ENCODE peak calls at places on chromosomes 3 and 15, in four cellular contexts. A is GM23248, E is heart left ventricle, B is brain microvascular endothelial cell. N is an unnamed sample.

GRCh38 chr3:66884659-66885058 is 113.4 kb upstream of the KBTBD8 start:
- DNase-seq in A (no peak), E (no peak), B (no peak), N (no peak)

GRCh38 chr3:102441832-102442231 is 7.0 kb downstream of the ZPLD1 start:
- DNase-seq in A (no peak), E (no peak), B (no peak), N (no peak)

GRCh38 chr3:126117786-126118185 is 33.9 kb upstream of the SLC41A3 start:
- DNase-seq in A (no peak), E (no peak), B (no peak), N (no peak)

GRCh38 chr15:85470549-85471271 is 90.3 kb downstream of the AKAP13 start:
- DNase-seq in A (no peak), E (no peak), B (no peak), N (no peak)

GRCh38 chr3:16595778-16596177 is 9.4 kb downstream of the DAZL start:
- DNase-seq in A (peak), E (no peak), B (no peak), N (no peak)

GRCh38 chr3:72655151-72655551 is 193.1 kb downstream of the SHQ1 start:
- DNase-seq in A (peak), E (no peak), B (no peak), N (no peak)

GRCh38 chr3:49924683-49925082 is 4.9 kb downstream of the MON1A start:
- DNase-seq in A (peak), E (no peak), B (peak), N (no peak)

GRCh38 chr15:58240191-58240932 is 102.2 kb downstream of the AQP9 start:
- DNase-seq in A (no peak), E (no peak), B (no peak), N (no peak)

GRCh38 chr3:186923241-186923640 is 7.1 kb upstream of the ST6GAL1 start:
- DNase-seq in A (no peak), E (no peak), B (no peak), N (no peak)

GRCh38 chr3:58346368-58346767 is 13.7 kb downstream of the PXK start:
- DNase-seq in A (no peak), E (no peak), B (no peak), N (no peak)
- H3K4me3 ChIP-seq in A (no peak), E (no peak), B (no peak), N (no peak)

GRCh38 chr3:42159147-42159546 is 68.0 kb downstream of the TRAK1 start:
- DNase-seq in A (no peak), E (no peak), B (no peak), N (no peak)

GRCh38 chr3:42159706-42160472 is 68.7 kb downstream of the TRAK1 start:
- DNase-seq in A (peak), E (peak), B (no peak), N (no peak)

GRCh38 chr3:42163622-42164244 is 72.6 kb downstream of the TRAK1 start:
- DNase-seq in A (no peak), E (no peak), B (no peak), N (no peak)

GRCh38 chr3:42162462-42162861 is 71.3 kb downstream of the TRAK1 start:
- DNase-seq in A (no peak), E (no peak), B (no peak), N (no peak)

GRCh38 chr3:42161050-42161935 is 70.1 kb downstream of the TRAK1 start:
- DNase-seq in A (peak), E (no peak), B (peak), N (no peak)
- H3K4me3 ChIP-seq in A (no peak), E (no peak), B (no peak), N (no peak)

GRCh38 chr3:137769321-137770065 is 5.4 kb downstream of the SOX14 start:
- DNase-seq in A (no peak), E (no peak), B (no peak), N (no peak)

GRCh38 chr3:137770821-137771399 is 6.8 kb downstream of the SOX14 start:
- DNase-seq in A (peak), E (no peak), B (no peak), N (no peak)

GRCh38 chr3:137770066-137770805 is 6.1 kb downstream of the SOX14 start:
- DNase-seq in A (no peak), E (no peak), B (no peak), N (no peak)

GRCh38 chr3:137772231-137772617 is 8.1 kb downstream of the SOX14 start:
- DNase-seq in A (no peak), E (no peak), B (no peak), N (no peak)

DNA sequence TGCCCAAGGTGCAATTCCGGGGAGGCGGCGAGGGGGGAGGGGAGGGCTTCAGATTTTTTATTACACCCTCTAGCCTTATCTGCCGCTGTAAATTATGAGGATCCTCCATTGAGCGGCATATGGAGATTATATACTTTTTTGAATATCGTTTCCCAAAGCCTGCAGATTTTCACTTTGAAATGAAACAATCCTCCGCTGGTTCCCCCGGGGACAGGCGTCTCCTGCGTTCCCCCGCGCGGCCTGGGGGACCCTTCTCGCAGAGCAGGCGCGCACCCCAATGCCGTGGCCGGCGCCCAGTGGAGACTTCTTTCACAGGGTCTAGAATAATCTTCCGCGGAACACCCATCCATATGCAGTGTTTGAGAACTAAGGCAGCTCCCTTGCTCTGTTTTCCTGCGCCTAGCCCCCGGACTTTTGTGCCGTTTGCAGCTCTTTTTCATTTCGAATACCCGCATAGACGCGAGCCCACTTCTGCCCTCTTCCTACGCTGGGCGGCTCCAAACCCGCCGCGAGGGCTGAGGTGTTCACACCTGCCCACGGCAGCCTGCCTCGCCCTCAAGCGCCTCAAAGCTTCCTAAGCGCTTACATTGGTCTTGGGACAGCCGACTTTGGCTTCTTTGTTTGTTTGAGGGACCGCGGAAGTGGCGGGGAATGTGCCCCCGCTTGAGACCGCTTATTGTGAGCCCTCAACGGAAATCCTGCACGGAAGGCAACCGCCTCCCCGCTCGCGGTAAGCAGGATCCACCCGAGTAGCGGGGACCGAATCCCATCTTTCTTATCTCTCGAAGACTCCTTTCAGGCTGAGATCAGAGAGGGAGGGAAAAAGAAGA is 7.5 kb downstream of the SOX14 start:
- DNase-seq in A (no peak), E (no peak), B (no peak), N (no peak)
- H3K4me3 ChIP-seq in A (peak), E (peak), B (no peak), N (no peak)

GRCh38 chr3:194128202-194128907 is 7.6 kb upstream of the HES1 start:
- DNase-seq in A (no peak), E (no peak), B (peak), N (no peak)

GRCh38 chr3:194124221-194124620 is 11.7 kb upstream of the HES1 start:
- DNase-seq in A (no peak), E (no peak), B (no peak), N (no peak)

GRCh38 chr3:194129581-194130133 is 6.3 kb upstream of the HES1 start:
- DNase-seq in A (peak), E (no peak), B (peak), N (no peak)

GRCh38 chr3:194125474-194125873 is 10.5 kb upstream of the HES1 start:
- DNase-seq in A (no peak), E (no peak), B (no peak), N (no peak)

DNA sequence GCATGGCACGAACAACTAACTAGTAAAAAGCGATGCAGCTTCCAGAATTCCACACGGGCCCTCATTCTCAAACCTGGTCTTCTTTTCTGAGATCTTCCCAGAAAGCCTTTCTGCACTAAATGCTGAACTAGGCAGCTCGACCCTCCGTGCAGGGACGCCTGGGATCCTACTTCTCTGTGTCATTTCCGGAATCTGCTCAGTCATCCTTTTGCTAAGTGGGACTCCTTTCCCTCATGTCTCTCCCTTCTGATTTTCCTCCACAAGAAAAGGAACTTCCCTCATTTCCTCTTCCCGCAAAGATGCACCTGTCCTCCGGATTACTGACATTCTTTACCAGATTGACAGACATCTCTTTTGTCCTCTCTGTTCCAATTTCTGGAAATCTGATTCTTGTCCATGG is 9.2 kb upstream of the HES1 start:
- DNase-seq in A (no peak), E (no peak), B (no peak), N (no peak)
- H3K4me3 ChIP-seq in A (no peak), E (no peak), B (no peak), N (no peak)

GRCh38 chr15:99406120-99406519 is 154.8 kb downstream of the LRRC28 start:
- DNase-seq in A (no peak), E (no peak), B (no peak), N (no peak)

GRCh38 chr15:99409097-99409473 is 156.7 kb upstream of the MEF2A start:
- DNase-seq in A (peak), E (peak), B (peak), N (no peak)

GRCh38 chr15:99408236-99409096 is 157.2 kb downstream of the LRRC28 start:
- DNase-seq in A (peak), E (peak), B (peak), N (no peak)

GRCh38 chr15:99407716-99408115 is 156.4 kb downstream of the LRRC28 start:
- DNase-seq in A (peak), E (no peak), B (no peak), N (no peak)

DNA sequence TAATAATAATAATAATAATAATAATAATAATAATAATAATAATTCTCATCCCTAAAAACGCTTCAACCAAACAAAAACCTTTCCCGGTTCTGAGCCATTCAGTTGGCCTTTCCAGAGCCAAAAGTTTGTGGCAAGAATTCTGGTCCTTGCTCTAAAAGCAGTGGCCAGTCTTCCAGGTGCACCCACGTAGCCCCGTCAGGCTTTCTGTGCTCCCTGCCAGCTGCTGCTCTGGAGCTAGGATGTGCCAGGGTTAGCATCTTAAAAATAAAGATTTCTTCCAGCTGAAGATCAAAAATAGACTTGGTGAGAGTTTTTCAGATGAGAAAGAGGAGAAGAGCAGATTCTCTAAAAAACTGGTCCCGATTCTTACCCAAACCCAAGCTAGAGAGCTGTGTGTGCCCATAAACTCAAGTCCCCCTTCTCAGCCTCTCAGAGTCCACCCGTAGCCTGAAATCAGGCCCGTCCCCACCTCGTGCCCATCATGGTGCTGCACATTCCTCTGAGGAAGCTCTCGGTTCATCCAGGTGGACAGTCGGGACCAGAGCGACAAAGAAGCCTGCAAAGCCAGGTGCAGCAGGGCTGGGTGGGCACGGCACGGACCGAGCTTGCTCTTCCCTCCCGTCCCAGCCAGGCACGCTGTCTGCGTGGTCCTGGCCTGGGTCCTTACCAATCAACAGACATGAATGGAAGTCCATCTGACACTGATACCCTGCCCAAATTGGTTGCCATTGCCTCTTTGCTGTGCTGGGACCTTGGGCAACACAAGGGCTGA is 155.6 kb downstream of the LRRC28 start:
- DNase-seq in A (no peak), E (no peak), B (no peak), N (no peak)
- H3K4me3 ChIP-seq in A (no peak), E (no peak), B (no peak), N (no peak)

GRCh38 chr3:17655743-17656142 is 86.7 kb downstream of the TBC1D5 start:
- DNase-seq in A (no peak), E (no peak), B (no peak), N (peak)
- H3K4me3 ChIP-seq in A (no peak), E (no peak), B (no peak), N (no peak)

GRCh38 chr3:138270245-138270644 is 59.4 kb downstream of the NME9 start:
- DNase-seq in A (no peak), E (no peak), B (no peak), N (no peak)

GRCh38 chr3:138265745-138266144 is 63.9 kb downstream of the NME9 start:
- DNase-seq in A (no peak), E (no peak), B (no peak), N (no peak)

GRCh38 chr3:138267083-138267482 is 62.6 kb downstream of the NME9 start:
- DNase-seq in A (no peak), E (no peak), B (no peak), N (no peak)

DNA sequence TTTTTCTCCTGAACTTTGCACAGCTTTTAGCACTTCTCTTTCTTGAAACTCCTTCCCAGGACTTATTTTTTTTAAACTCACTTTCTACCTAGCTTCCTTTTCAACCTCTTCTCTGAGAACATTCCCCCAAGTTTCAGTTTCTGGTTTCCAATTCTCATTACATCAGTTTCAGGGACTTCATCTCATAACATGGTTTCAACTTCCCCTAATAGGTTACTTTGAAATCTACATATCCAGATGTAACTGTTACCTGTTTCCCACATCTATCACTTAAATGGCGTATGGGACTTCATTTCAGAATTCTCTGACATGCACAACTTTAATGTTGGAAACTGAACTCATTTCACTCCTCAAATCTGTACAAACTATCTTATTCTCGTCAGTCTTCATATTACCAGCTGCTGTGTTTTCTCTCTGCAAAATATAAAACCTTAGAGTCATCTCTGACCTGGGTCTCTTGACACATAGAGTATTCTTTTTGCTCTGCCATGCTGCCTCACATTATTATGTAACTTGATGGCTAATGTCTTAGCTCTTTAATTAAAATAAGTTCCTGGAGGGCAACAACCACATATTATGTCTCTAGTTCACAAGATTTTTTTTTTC is 58.4 kb downstream of the NME9 start:
- DNase-seq in A (no peak), E (no peak), B (no peak), N (no peak)
- H3K4me3 ChIP-seq in A (no peak), E (no peak), B (no peak), N (no peak)

GRCh38 chr3:42066516-42067181 is 24.5 kb upstream of the TRAK1 start:
- DNase-seq in A (peak), E (peak), B (peak), N (no peak)

GRCh38 chr3:42068303-42069088 is 22.7 kb upstream of the TRAK1 start:
- DNase-seq in A (peak), E (no peak), B (no peak), N (no peak)

GRCh38 chr3:42063886-42064285 is 27.3 kb upstream of the TRAK1 start:
- DNase-seq in A (peak), E (no peak), B (peak), N (no peak)

GRCh38 chr3:42070089-42070885 is 20.9 kb upstream of the TRAK1 start:
- DNase-seq in A (peak), E (no peak), B (no peak), N (no peak)

DNA sequence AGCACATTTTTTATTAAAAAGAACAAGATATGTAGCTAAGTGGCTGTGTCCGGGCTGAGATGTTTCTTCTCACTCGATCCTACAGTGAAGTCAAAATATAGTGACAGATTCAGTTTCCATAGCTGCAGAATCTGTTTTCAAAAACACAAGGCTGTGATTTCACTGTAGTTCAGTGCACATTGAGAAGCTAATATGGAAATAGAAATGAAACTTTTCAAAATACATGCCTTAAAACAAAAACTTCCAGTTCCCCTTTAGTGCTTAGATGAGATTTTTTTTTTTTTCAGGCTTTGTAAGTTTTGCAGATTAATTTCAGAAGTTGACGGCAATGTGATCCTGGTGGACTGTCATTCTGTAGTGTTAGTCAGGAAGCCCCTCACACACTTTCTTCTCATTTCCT is 23.8 kb upstream of the TRAK1 start:
- DNase-seq in A (peak), E (no peak), B (peak), N (peak)
- H3K4me3 ChIP-seq in A (peak), E (peak), B (no peak), N (no peak)